ENCODE peak calls at places on chromosome 1, in five cellular contexts. G, Y, H, T and J are unnamed samples.

GRCh38 chr1:32627596-32628162 is 22.7 kb downstream of the ZBTB8OS start:
- DNase-seq in H (no peak), G (no peak), T (no peak), Y (no peak), J (no peak)

GRCh38 chr1:24900985-24901781 is 28.9 kb downstream of the RUNX3 start:
- DNase-seq in T (no peak), H (no peak), G (no peak), Y (no peak), J (no peak)

GRCh38 chr1:21042920-21043605 is 133.6 kb downstream of the EIF4G3 start:
- DNase-seq in T (no peak), Y (no peak), G (no peak), H (no peak), J (peak)

GRCh38 chr1:163673756-163674155 is 352.0 kb downstream of the NUF2 start:
- DNase-seq in G (no peak), H (no peak), T (no peak), Y (no peak), J (no peak)

GRCh38 chr1:239361403-239361802 is 25.0 kb upstream of the CHRM3 start:
- DNase-seq in T (peak), H (no peak), Y (peak), G (no peak), J (peak)

GRCh38 chr1:37481289-37482003 is 7.1 kb downstream of the ZC3H12A start:
- DNase-seq in H (no peak), T (peak), Y (no peak), G (no peak), J (no peak)

GRCh38 chr1:89781494-89782126 is 39.2 kb upstream of the LRRC8D start:
- DNase-seq in G (no peak), Y (no peak), H (peak), T (no peak), J (peak)

GRCh38 chr1:99119193-99119592 is 114.5 kb upstream of the PLPPR5 start:
- DNase-seq in G (no peak), Y (no peak), H (no peak), T (no peak), J (no peak)

GRCh38 chr1:31476891-31477846 is 64.2 kb downstream of the SERINC2 start:
- DNase-seq in H (no peak), Y (peak), T (no peak), G (no peak), J (peak)

GRCh38 chr1:6016191-6016865 is 24.1 kb upstream of the NPHP4 start:
- DNase-seq in Y (no peak), T (peak), G (no peak), H (no peak), J (peak)

GRCh38 chr1:19354531-19354981 is 42.4 kb downstream of the SLC66A1 start:
- DNase-seq in G (no peak), H (no peak), T (no peak), Y (no peak), J (no peak)

GRCh38 chr1:10613861-10614260 is 139.1 kb downstream of the PEX14 start:
- DNase-seq in H (no peak), Y (no peak), G (no peak), T (no peak), J (no peak)

GRCh38 chr1:81548918-81549587 is 251.7 kb upstream of the ADGRL2 start:
- DNase-seq in Y (no peak), H (no peak), G (no peak), T (no peak), J (no peak)

GRCh38 chr1:2047749-2048729 is 2.2 kb upstream of the PRKCZ start:
- DNase-seq in T (no peak), Y (no peak), H (no peak), G (no peak), J (no peak)

GRCh38 chr1:44568128-44568900 is 106.0 kb downstream of the TMEM53 start:
- DNase-seq in H (no peak), G (no peak), T (peak), Y (no peak), J (no peak)

GRCh38 chr1:245546875-245547274 is 392.1 kb downstream of the KIF26B start:
- DNase-seq in Y (no peak), G (no peak), H (no peak), T (peak), J (no peak)

GRCh38 chr1:16189003-16189402 is 23.4 kb downstream of the ARHGEF19 start:
- DNase-seq in G (no peak), H (no peak), Y (no peak), T (peak), J (peak)

GRCh38 chr1:116498789-116499628 is 71.8 kb downstream of the CD58 start:
- DNase-seq in G (peak), Y (peak), T (peak), H (peak), J (peak)

GRCh38 chr1:39671433-39671792 is 494 bp downstream of the NT5C1A start:
- DNase-seq in H (no peak), G (no peak), T (no peak), Y (peak), J (no peak)

GRCh38 chr1:221667504-221667903 is 74.4 kb downstream of the DUSP10 start:
- DNase-seq in Y (no peak), T (peak), G (no peak), H (no peak), J (peak)

GRCh38 chr1:87942165-87942564 is 613.5 kb downstream of the LMO4 start:
- DNase-seq in H (no peak), T (no peak), Y (no peak), G (no peak), J (peak)

GRCh38 chr1:226308166-226308722 is 720 bp downstream of the LIN9 start:
- DNase-seq in H (no peak), G (no peak), Y (no peak), T (no peak), J (no peak)

GRCh38 chr1:111195002-111195684 is 5.3 kb downstream of the DENND2D start:
- DNase-seq in T (no peak), Y (no peak), G (no peak), H (no peak), J (no peak)

GRCh38 chr1:8721681-8722324 is 95.6 kb downstream of the RERE start:
- DNase-seq in T (no peak), H (no peak), G (no peak), Y (no peak), J (no peak)

GRCh38 chr1:219536038-219536437 is 76.9 kb downstream of the ZC3H11B start:
- DNase-seq in Y (no peak), G (no peak), T (no peak), H (no peak), J (no peak)

GRCh38 chr1:162023547-162024501 is at the start of gene OLFML2B:
- DNase-seq in H (peak), G (peak), T (peak), Y (peak), J (peak)

GRCh38 chr1:155976062-155976912 is 2.1 kb downstream of the ARHGEF2 start:
- DNase-seq in Y (peak), T (peak), H (peak), G (peak), J (peak)

GRCh38 chr1:13604191-13604590 is 20.6 kb downstream of the PDPN start:
- DNase-seq in Y (no peak), T (no peak), H (no peak), G (no peak), J (no peak)

GRCh38 chr1:158019177-158019868 is 25.9 kb downstream of the KIRREL1 start:
- DNase-seq in H (no peak), T (peak), G (peak), Y (no peak), J (peak)

GRCh38 chr1:172343246-172344099 is 77.0 kb upstream of the C1orf105 start:
- DNase-seq in H (no peak), G (no peak), Y (no peak), T (peak), J (peak)